ENCODE peak calls at places on chromosomes 7 and 10, in seven cellular contexts. O is stimulated activated CD4-positive, alpha-beta T cell treated with anti-CD3 and anti-CD28 coated beads, TNF-alpha, amount 100 ng/mL, for 1 hour; A is astrocyte of the spinal cord; B is fibroblast of mammary gland; S is psoas muscle; C is brain microvascular endothelial cell; M is non-pigmented ciliary epithelial cell. R is an unnamed sample.

GRCh38 chr7:127807340-127807739 is 155.3 kb downstream of the SND1 start:
- DNase-seq in C (no peak), A (no peak), M (no peak), S (no peak), O (no peak), B (no peak), R (no peak)

GRCh38 chr7:154415709-154416399 is 363.7 kb downstream of the DPP6 start:
- DNase-seq in B (no peak), A (no peak), M (no peak), C (no peak), S (no peak), O (no peak), R (no peak)

GRCh38 chr7:85554294-85554877 is 367.5 kb upstream of the SEMA3D start:
- DNase-seq in S (no peak), O (no peak), A (peak; percentile 80), C (peak; percentile 73), M (peak; percentile 61), B (peak; percentile 81), R (peak; percentile 64)

GRCh38 chr10:75181073-75181472 is 29.5 kb upstream of the VDAC2 start:
- DNase-seq in O (no peak), A (no peak), C (no peak), S (no peak), M (no peak), B (no peak), R (no peak)

GRCh38 chr7:33753881-33754525 is 151.3 kb upstream of the BMPER start:
- DNase-seq in C (no peak), A (no peak), O (no peak), M (no peak), B (no peak), S (no peak), R (no peak)

GRCh38 chr7:38681882-38682281 is 50.7 kb upstream of the AMPH start:
- DNase-seq in M (no peak), S (no peak), A (no peak), B (peak; percentile 86), C (no peak), O (no peak), R (no peak)

GRCh38 chr7:113404245-113404644 is 285.9 kb upstream of the SMIM30 start:
- DNase-seq in O (no peak), A (no peak), M (no peak), C (no peak), S (no peak), B (peak; percentile 0), R (peak; percentile 47)

GRCh38 chr10:118423800-118424479 is 81.8 kb upstream of the FAM204A start:
- DNase-seq in M (peak; percentile 54), S (peak; percentile 86), O (peak; percentile 13), A (peak; percentile 88), B (peak; percentile 86), C (peak; percentile 89), R (peak; percentile 79)

GRCh38 chr10:78852856-78853255 is 215.9 kb upstream of the ZMIZ1 start:
- DNase-seq in M (no peak), A (no peak), S (no peak), C (no peak), B (peak; percentile 32), O (no peak), R (no peak)

GRCh38 chr10:73439605-73440298 is 6.4 kb upstream of the MSS51 start:
- DNase-seq in S (no peak), A (peak; percentile 57), C (peak; percentile 67), O (no peak), M (peak; percentile 69), B (peak; percentile 80), R (peak; percentile 32)

GRCh38 chr7:157009170-157009777 is 1.2 kb downstream of the MNX1 start:
- DNase-seq in O (no peak), A (no peak), B (no peak), M (no peak), S (no peak), C (no peak), R (no peak)

GRCh38 chr10:88095291-88095721 is 231.9 kb downstream of the PTEN start:
- DNase-seq in O (no peak), B (peak; percentile 26), A (no peak), S (no peak), C (peak; percentile 12), M (no peak), R (peak; percentile 21)

GRCh38 chr10:73644015-73644743 is 2.9 kb upstream of the MYOZ1 start:
- DNase-seq in C (peak; percentile 45), B (peak; percentile 74), M (no peak), O (no peak), A (peak; percentile 74), S (peak; percentile 63), R (peak; percentile 82)

GRCh38 chr7:77904252-77904651 is 105.7 kb downstream of the PHTF2 start:
- DNase-seq in A (no peak), O (no peak), B (no peak), S (no peak), C (no peak), M (no peak), R (no peak)

GRCh38 chr7:135768467-135768866 is 19.9 kb upstream of the FAM180A start:
- DNase-seq in O (no peak), M (no peak), A (no peak), C (no peak), B (no peak), S (no peak), R (no peak)

GRCh38 chr10:96212911-96213310 is 58.5 kb downstream of the BLNK start:
- DNase-seq in O (no peak), B (no peak), A (no peak), S (no peak), M (no peak), C (no peak), R (no peak)

GRCh38 chr10:99682752-99683151 is 23.4 kb downstream of the ENTPD7 start:
- DNase-seq in B (no peak), M (no peak), O (no peak), S (no peak), C (no peak), A (no peak), R (no peak)

GRCh38 chr10:31908157-31908556 is 20.5 kb downstream of the ARHGAP12 start:
- DNase-seq in O (no peak), B (peak; percentile 46), S (no peak), C (no peak), A (no peak), M (no peak), R (no peak)

GRCh38 chr7:84105582-84105981 is 89.0 kb downstream of the SEMA3A start:
- DNase-seq in S (no peak), C (no peak), B (peak; percentile 60), A (no peak), M (no peak), O (no peak), R (peak; percentile 33)

GRCh38 chr7:13952921-13953320 is 36.5 kb downstream of the ETV1 start:
- DNase-seq in C (no peak), B (no peak), S (no peak), M (no peak), A (no peak), O (no peak), R (no peak)

GRCh38 chr10:51503378-51503777 is 196.0 kb downstream of the CSTF2T start:
- DNase-seq in S (no peak), A (no peak), M (no peak), B (no peak), O (no peak), C (no peak), R (no peak)

GRCh38 chr7:127704211-127704610 is 52.2 kb downstream of the SND1 start:
- DNase-seq in S (no peak), C (no peak), A (no peak), B (no peak), M (no peak), O (no peak), R (no peak)

GRCh38 chr10:86685416-86685815 is 17.1 kb downstream of the LDB3 start:
- DNase-seq in B (no peak), A (no peak), C (no peak), S (no peak), O (no peak), M (no peak), R (no peak)

GRCh38 chr10:31456463-31456862 is 137.4 kb downstream of the ZEB1 start:
- DNase-seq in B (no peak), M (no peak), C (no peak), O (no peak), S (no peak), A (no peak), R (no peak)

GRCh38 chr7:43531700-43532099 is 51.2 kb upstream of the STK17A start:
- DNase-seq in A (no peak), C (no peak), B (no peak), S (no peak), M (no peak), O (no peak), R (no peak)

GRCh38 chr7:45193868-45194267 is 36.3 kb downstream of the RAMP3 start:
- DNase-seq in A (no peak), O (no peak), C (no peak), M (no peak), B (no peak), S (peak; percentile 13), R (no peak)

GRCh38 chr7:91630581-91631370 is 249.7 kb downstream of the MTERF1 start:
- DNase-seq in O (no peak), S (no peak), C (no peak), M (no peak), A (no peak), B (no peak), R (no peak)

GRCh38 chr10:78905940-78906308 is 162.8 kb upstream of the ZMIZ1 start:
- DNase-seq in M (no peak), B (no peak), S (no peak), C (no peak), O (no peak), A (no peak), R (no peak)

GRCh38 chr10:50554995-50555568 is 68.7 kb downstream of the SGMS1 start:
- DNase-seq in M (no peak), C (peak; percentile 43), S (no peak), O (no peak), B (peak; percentile 61), A (peak; percentile 31), R (no peak)

GRCh38 chr7:48899932-48900331 is 24.4 kb upstream of the CDC14C start:
- DNase-seq in S (no peak), C (no peak), A (peak; percentile 3), O (no peak), B (peak; percentile 69), M (no peak), R (no peak)

GRCh38 chr10:4515711-4516110 is 310.3 kb upstream of the AKR1E2 start:
- DNase-seq in O (no peak), M (no peak), B (no peak), A (no peak), S (no peak), C (no peak), R (no peak)

R was measured in myocyte.